ENCODE peak calls at places on chromosomes 7 and 10, in nine cellular contexts. N is progenitor cell of endocrine pancreas, Z is left ventricle myocardium inferior, P is Karpas-422, K is cardiac fibroblast, C is iris pigment epithelial cell, E is mammary epithelial cell, F is astrocyte of the cerebellum, W is astrocyte of the spinal cord. R is an unnamed sample.

GRCh38 chr7:115910541-115911164 is 119.9 kb downstream of the TFEC start:
- DNase-seq in P (peak), K (peak), W (peak), C (peak), E (peak), F (peak), Z (no peak), N (no peak), R (peak)

GRCh38 chr10:77873558-77874380 is 52.8 kb downstream of the DLG5 start:
- DNase-seq in N (no peak), E (peak), P (peak), W (peak), K (peak), C (peak), Z (no peak), F (peak), R (peak)

GRCh38 chr7:76314042-76314721 is 11.7 kb downstream of the HSPB1 start:
- DNase-seq in Z (peak), W (peak), F (peak), C (peak), E (peak), P (peak), N (peak), K (peak), R (peak)

GRCh38 chr10:100303724-100304319 is 17.3 kb upstream of the BLOC1S2 start:
- DNase-seq in K (peak), C (peak), N (no peak), E (peak), Z (no peak), P (peak), W (peak), F (no peak), R (no peak)

GRCh38 chr7:75808106-75808505 is 5.5 kb downstream of the CCL24 start:
- DNase-seq in Z (no peak), P (no peak), W (no peak), C (no peak), E (no peak), K (no peak), F (no peak), N (no peak), R (no peak)

GRCh38 chr10:123478112-123478511 is 188.0 kb upstream of the GPR26 start:
- DNase-seq in E (no peak), C (no peak), K (no peak), F (no peak), Z (no peak), W (no peak), N (no peak), P (no peak), R (no peak)

GRCh38 chr10:60281792-60282353 is 107.8 kb downstream of the ANK3 start:
- DNase-seq in P (no peak), Z (no peak), W (peak), N (no peak), K (peak), E (no peak), F (no peak), C (peak), R (peak)

GRCh38 chr7:93981480-93981874 is 22.7 kb downstream of the BET1 start:
- DNase-seq in F (no peak), E (no peak), Z (no peak), W (no peak), C (no peak), K (no peak), P (no peak), N (no peak), R (no peak)

GRCh38 chr7:1666251-1666778 is 3.8 kb upstream of the ELFN1 start:
- DNase-seq in K (no peak), N (peak), F (no peak), W (no peak), Z (no peak), P (no peak), E (no peak), C (no peak), R (no peak)

GRCh38 chr10:30996481-30996980 is 35.1 kb downstream of the ZNF438 start:
- DNase-seq in C (no peak), K (no peak), E (no peak), F (no peak), Z (no peak), N (no peak), W (no peak), P (no peak), R (no peak)

GRCh38 chr10:124916585-124917167 is 25.2 kb upstream of the ZRANB1 start:
- DNase-seq in K (peak), N (peak), E (peak), P (peak), W (peak), C (peak), Z (peak), F (peak), R (peak)

GRCh38 chr7:170551-171363 is 21.6 kb upstream of the FAM20C start:
- DNase-seq in W (no peak), N (no peak), E (no peak), P (no peak), Z (no peak), K (no peak), C (no peak), F (no peak), R (no peak)

GRCh38 chr7:131157530-131158243 is 170.0 kb upstream of the MKLN1 start:
- DNase-seq in F (no peak), Z (no peak), W (peak), C (peak), N (no peak), P (no peak), K (peak), E (no peak), R (peak)

GRCh38 chr10:17651891-17652290 is 7.9 kb downstream of the STAM start:
- DNase-seq in K (no peak), E (no peak), F (peak), Z (no peak), W (no peak), P (no peak), C (peak), N (no peak), R (no peak)

GRCh38 chr7:73520673-73521635 is 1.1 kb downstream of the BAZ1B start:
- DNase-seq in E (peak), K (peak), W (peak), Z (no peak), C (peak), N (no peak), P (peak), F (no peak), R (peak)

GRCh38 chr10:52740913-52741675 is 31.5 kb downstream of the MBL2 start:
- DNase-seq in F (peak), K (peak), E (no peak), W (peak), Z (no peak), P (peak), N (peak), C (peak), R (peak)

R was measured in LHCN-M2.